ENCODE peak calls at places on chromosomes 2 and 18, in six cellular contexts. P is DND-41, S is hepatocyte, X is neural progenitor cell, A is IMR-90, N is GM23338. O is an unnamed sample. For H3K27me3, the result is how much of the 10 kb centered on the place peaks cover.

GRCh38 chr2:64626146-64626809 is 27.4 kb downstream of the SERTAD2 start:
- DNase-seq in P (no peak), X (no peak), S (no peak), N (no peak), A (no peak), O (no peak)

GRCh38 chr18:44777429-44778192 is 96.9 kb downstream of the SETBP1 start:
- DNase-seq in N (no peak), P (no peak), A (no peak), X (no peak), S (no peak), O (no peak)

GRCh38 chr2:150459281-150459680 is 28.2 kb downstream of the RND3 start:
- DNase-seq in X (no peak), S (no peak), N (no peak), P (peak), A (peak), O (no peak)

GRCh38 chr18:61851940-61852451 is 40.8 kb downstream of the RNF152 start:
- DNase-seq in N (no peak), A (peak), X (no peak), P (no peak), S (no peak), O (no peak)

GRCh38 chr2:59561281-59561680 is 992.2 kb downstream of the BCL11A start:
- DNase-seq in A (no peak), P (no peak), N (peak), S (no peak), X (no peak), O (no peak)

GRCh38 chr2:218815649-218816048 is 16.0 kb downstream of the PRKAG3 start:
- DNase-seq in A (no peak), N (no peak), X (no peak), P (no peak), S (no peak), O (no peak)

GRCh38 chr2:85840091-85840490 is 48.7 kb downstream of the ST3GAL5 start:
- DNase-seq in A (no peak), S (no peak), N (no peak), X (no peak), P (no peak), O (no peak)

GRCh38 chr2:120741514-120742448 is 6.1 kb downstream of the GLI2 start:
- DNase-seq in N (peak), A (no peak), S (no peak), P (no peak), X (peak), O (no peak)

GRCh38 chr2:193542762-193543161 is 1348.0 kb upstream of the TMEFF2 start:
- DNase-seq in N (no peak), X (no peak), A (no peak), P (peak), S (no peak), O (no peak)

GRCh38 chr2:217818293-217818850 is 184.4 kb downstream of the TNS1 start:
- DNase-seq in S (no peak), N (no peak), P (no peak), A (no peak), X (no peak), O (no peak)

GRCh38 chr2:63012541-63012940 is 38.1 kb upstream of the OTX1 start:
- DNase-seq in X (no peak), S (no peak), N (no peak), A (peak), P (no peak), O (no peak)

GRCh38 chr18:25827961-25828561 is 262.4 kb downstream of the SS18 start:
- DNase-seq in P (no peak), N (peak), X (no peak), A (peak), S (no peak), O (no peak)

GRCh38 chr18:51757525-51757924 is 560.0 kb upstream of the MEX3C start:
- DNase-seq in X (no peak), P (no peak), S (peak), N (no peak), A (no peak), O (no peak)

GRCh38 chr2:20637147-20637546 is 13.8 kb downstream of the HS1BP3 start:
- DNase-seq in X (no peak), N (no peak), S (no peak), P (no peak), A (no peak), O (no peak)

GRCh38 chr2:160700415-160700814 is 206.8 kb upstream of the RBMS1 start:
- DNase-seq in P (no peak), A (no peak), S (no peak), N (no peak), X (no peak), O (no peak)

GRCh38 chr2:84393829-84394228 is 65.3 kb downstream of the SUCLG1 start:
- DNase-seq in A (peak), N (no peak), S (no peak), X (no peak), P (no peak), O (no peak)

GRCh38 chr2:218839430-218839829 is 7.8 kb upstream of the PRKAG3 start:
- DNase-seq in P (no peak), X (no peak), S (no peak), A (peak), N (no peak), O (no peak)

GRCh38 chr18:79452190-79452990 is 56.7 kb downstream of the NFATC1 start:
- DNase-seq in S (no peak), P (no peak), N (no peak), A (no peak), X (no peak), O (no peak)

GRCh38 chr2:113850687-113851086 is 39.2 kb upstream of the ACTR3 start:
- DNase-seq in S (no peak), P (no peak), X (no peak), N (no peak), A (no peak), O (no peak)

GRCh38 chr18:22828171-22828570 is 105.0 kb upstream of the RBBP8 start:
- DNase-seq in X (no peak), N (no peak), P (no peak), S (no peak), A (peak), O (no peak)

GRCh38 chr18:6757966-6758365 is 28.4 kb downstream of the ARHGAP28 start:
- DNase-seq in P (no peak), X (no peak), N (no peak), S (no peak), A (peak), O (no peak)
- H2AFZ ChIP-seq in P (no peak), X (no peak), N (no peak), S (no peak), A (no peak), O (no peak)

GRCh38 chr2:36741188-36741587 is 44.7 kb downstream of the VIT start:
- DNase-seq in A (no peak), X (no peak), N (no peak), S (no peak), P (peak), O (no peak)
- H3K27me3 ChIP-seq in A (under half), X (under half), N (under half), S (under half), P (under half), O (under half)

GRCh38 chr2:8839189-8839965 is 2.0 kb upstream of the KIDINS220 start:
- DNase-seq in N (no peak), A (no peak), S (no peak), P (no peak), X (no peak), O (peak)

GRCh38 chr2:8833863-8834262 is 3.5 kb downstream of the KIDINS220 start:
- DNase-seq in A (no peak), N (no peak), S (no peak), P (no peak), X (no peak), O (peak)

GRCh38 chr2:8840475-8841091 is 3.2 kb upstream of the KIDINS220 start:
- DNase-seq in N (no peak), X (no peak), S (no peak), P (no peak), A (no peak), O (peak)

GRCh38 chr2:8836979-8837794 is at the start of gene KIDINS220:
- DNase-seq in X (peak), S (peak), P (peak), A (peak), N (peak), O (peak)

DNA sequence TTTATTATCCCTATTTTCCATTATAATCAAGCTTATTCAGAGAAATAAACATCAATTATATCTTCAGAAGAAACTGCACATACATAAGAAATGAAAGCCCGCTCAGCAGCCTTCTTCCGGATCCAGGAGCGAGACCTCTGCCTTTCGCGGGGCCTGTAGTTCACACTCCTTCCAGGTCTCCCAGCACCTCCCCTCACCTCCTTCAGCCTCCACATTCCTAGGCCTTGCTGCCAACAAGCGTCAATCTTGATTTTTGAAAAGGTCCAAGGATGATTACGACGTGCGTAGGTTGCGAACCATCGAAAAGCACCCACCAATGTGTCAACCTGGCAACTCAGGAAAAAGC is 355 bp upstream of the KIDINS220 start:
- DNase-seq in X (no peak), P (no peak), A (no peak), N (peak), S (no peak), O (no peak)
- H3K27ac ChIP-seq in X (no peak), P (no peak), A (no peak), N (no peak), S (no peak), O (no peak)

DNA sequence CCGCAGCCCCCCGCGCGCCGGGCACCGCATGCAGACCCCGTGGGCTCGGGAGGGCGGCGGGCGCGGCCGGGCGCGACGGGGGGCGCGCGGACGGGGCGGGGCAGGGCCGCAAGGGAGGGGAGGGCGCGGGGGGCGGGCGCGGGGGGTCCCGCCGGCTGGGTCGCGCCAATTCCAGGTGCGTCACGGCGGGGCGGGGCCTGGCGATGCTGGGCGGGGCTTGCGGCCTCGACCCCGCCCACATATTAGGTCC is 241 bp downstream of the ING5 start:
- DNase-seq in N (no peak), X (no peak), A (peak), P (peak), S (no peak), O (peak)
- H2AFZ ChIP-seq in N (no peak), X (no peak), A (peak), P (no peak), S (no peak), O (no peak)

GRCh38 chr2:176115883-176116813 is at the start of gene HOXD10:
- DNase-seq in X (peak), S (no peak), N (peak), A (no peak), P (no peak), O (no peak)
- H3K27me3 ChIP-seq in X (half or more), S (half or more), N (half or more), A (half or more), P (under half), O (under half)

GRCh38 chr2:119487434-119488244 is 36.6 kb downstream of the SCTR start:
- DNase-seq in A (no peak), N (no peak), P (no peak), S (peak), X (no peak), O (no peak)

GRCh38 chr2:119485336-119486110 is 38.8 kb downstream of the SCTR start:
- DNase-seq in S (peak), X (no peak), N (no peak), A (no peak), P (no peak), O (no peak)

GRCh38 chr2:119486196-119486827 is 38.0 kb downstream of the SCTR start:
- DNase-seq in A (no peak), S (peak), P (no peak), N (no peak), X (no peak), O (no peak)

GRCh38 chr2:119488245-119489182 is 35.8 kb downstream of the SCTR start:
- DNase-seq in S (peak), P (no peak), N (peak), X (no peak), A (no peak), O (no peak)

DNA sequence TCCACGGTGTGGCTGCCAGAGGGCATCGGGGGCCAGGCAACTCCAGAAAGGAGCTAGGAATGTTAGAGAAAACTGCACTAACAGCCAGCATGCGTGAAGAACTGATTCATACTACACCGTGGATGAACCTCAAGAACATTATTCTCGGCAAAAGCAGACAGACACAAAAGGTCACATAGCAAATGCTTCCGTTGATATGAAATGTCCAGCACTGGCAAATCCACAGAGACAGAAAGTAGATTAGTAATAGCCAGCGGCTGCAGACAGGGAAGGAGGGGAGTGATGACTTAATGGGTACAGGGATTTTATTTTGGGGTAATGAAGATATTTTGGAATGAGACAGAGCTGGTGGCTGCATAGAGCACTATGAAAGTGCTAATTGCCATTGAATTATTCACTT is 37.4 kb downstream of the SCTR start:
- DNase-seq in P (no peak), A (peak), X (no peak), S (peak), N (no peak), O (no peak)
- H3K27ac ChIP-seq in P (no peak), A (no peak), X (no peak), S (peak), N (no peak), O (no peak)

GRCh38 chr2:71467180-71467815 is 13.9 kb downstream of the DYSF start:
- DNase-seq in S (no peak), X (no peak), P (no peak), N (no peak), A (no peak), O (no peak)
- H2AFZ ChIP-seq in S (peak), X (peak), P (no peak), N (peak), A (peak), O (no peak)

DNA sequence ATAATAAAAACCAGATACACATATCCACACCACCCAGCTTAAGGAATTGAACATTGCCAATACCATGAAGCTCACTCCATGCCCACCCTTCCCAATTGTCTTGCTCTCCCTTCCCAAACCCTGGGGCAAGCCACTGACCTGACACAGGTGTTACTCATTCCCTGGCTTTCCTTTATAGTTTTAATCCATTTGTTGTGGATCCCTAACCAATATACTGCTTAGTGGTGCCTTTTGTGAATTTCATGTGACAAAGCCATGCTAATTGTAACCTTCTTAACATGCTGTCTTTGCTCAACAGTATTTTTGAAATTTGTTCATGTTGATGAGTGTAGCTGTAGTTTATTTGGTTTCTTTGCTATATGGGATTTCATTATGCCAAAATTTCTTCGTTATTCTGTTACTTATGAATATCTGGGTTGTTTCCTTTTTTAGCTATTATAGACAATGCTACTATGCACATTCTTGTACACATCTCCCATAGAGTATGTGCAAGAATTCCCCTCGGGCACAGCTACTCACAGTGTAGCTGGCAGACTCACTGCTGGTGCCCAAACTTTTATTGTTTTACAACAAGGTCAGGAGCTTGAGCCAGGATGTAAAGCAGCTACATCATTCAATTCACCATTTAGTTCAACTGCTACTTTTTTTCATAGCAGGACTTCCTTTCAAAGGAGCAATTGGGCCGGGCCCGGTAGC is 90.8 kb upstream of the ATL2 start:
- DNase-seq in X (no peak), S (no peak), N (no peak), P (no peak), A (no peak), O (no peak)
- H3K27me3 ChIP-seq in X (under half), S (under half), N (under half), P (under half), A (under half), O (under half)

DNA sequence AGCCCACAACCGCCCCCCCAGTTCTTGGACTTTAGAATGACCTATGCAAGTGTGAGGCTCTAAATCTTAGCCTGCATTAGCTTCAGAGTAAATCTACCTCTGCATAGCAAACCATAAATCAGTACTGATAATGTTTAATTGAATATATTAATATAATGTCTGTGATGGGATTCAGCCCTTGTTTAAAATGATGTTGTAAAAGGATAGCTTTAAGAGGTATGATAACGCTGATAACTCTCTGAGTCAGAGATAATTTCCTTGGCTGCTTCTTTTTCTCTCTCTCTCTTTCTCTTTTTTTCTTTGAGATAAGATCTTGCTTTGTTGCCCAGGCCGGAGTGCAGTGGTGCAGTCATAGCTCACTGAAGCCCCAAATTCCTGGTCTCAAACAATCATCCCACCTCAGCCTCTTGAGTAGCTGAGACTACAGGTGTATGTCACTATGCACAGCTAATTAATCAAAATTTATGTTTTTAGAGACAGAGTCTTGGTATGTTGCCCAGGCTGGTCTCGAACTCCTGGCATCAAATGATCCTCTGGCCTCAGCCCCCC is 35.7 kb downstream of the CDH7 start:
- DNase-seq in A (no peak), N (no peak), S (no peak), X (no peak), P (no peak), O (no peak)
- H3K27ac ChIP-seq in A (no peak), N (no peak), S (no peak), X (no peak), P (no peak), O (no peak)